ENCODE peak calls at places on chromosome 4, in eight cellular contexts. E is GM04504; S is activated gamma-delta T cell treated with anti-CD3 and anti-CD28 coated beads, Interleukin-2, amount 50 U/mL, for 16 hours; V is stimulated activated CD8-positive, alpha-beta memory T cell treated with anti-CD3 and anti-CD28 coated beads, Interleukin-7, amount 100 ng/mL, for 24 hours; D is NCI-H748 treated with DMSO at 0.1 percent for 48 hours; X is osteocyte; R is occipital lobe; Y is hypothalamus. N is an unnamed sample.

GRCh38 chr4:38870098-38870850 is 2.7 kb downstream of the FAM114A1 start:
- DNase-seq in V (no peak), Y (no peak), R (no peak), E (no peak), S (no peak), D (no peak), X (no peak), N (peak)

GRCh38 chr4:5757954-5758353 is 47.0 kb downstream of the EVC start:
- DNase-seq in D (no peak), E (no peak), V (no peak), S (no peak), X (peak), Y (no peak), R (no peak), N (no peak)

GRCh38 chr4:128657638-128658037 is 151.9 kb upstream of the JADE1 start:
- DNase-seq in V (no peak), E (no peak), Y (no peak), X (no peak), R (no peak), S (no peak), D (no peak), N (no peak)

GRCh38 chr4:187618701-187619278 is 376.8 kb upstream of the ZFP42 start:
- DNase-seq in V (no peak), D (no peak), X (no peak), E (no peak), Y (no peak), R (no peak), S (no peak), N (peak)

GRCh38 chr4:37648084-37648817 is 37.9 kb downstream of the RELL1 start:
- DNase-seq in X (no peak), S (no peak), R (no peak), E (peak), D (no peak), Y (no peak), V (no peak), N (peak)

GRCh38 chr4:173214661-173215060 is 46.0 kb downstream of the GALNT7 start:
- DNase-seq in V (no peak), Y (no peak), E (no peak), R (peak), D (no peak), S (no peak), X (no peak), N (peak)

GRCh38 chr4:23106516-23106915 is 413.8 kb downstream of the GBA3 start:
- DNase-seq in Y (no peak), V (no peak), R (no peak), E (no peak), S (no peak), D (no peak), X (no peak), N (no peak)

GRCh38 chr4:119477412-119478053 is 151.1 kb downstream of the PDE5A start:
- DNase-seq in V (no peak), Y (no peak), E (no peak), X (no peak), D (no peak), S (no peak), R (no peak), N (peak)

GRCh38 chr4:132818091-132818490 is 331.0 kb upstream of the PCDH10 start:
- DNase-seq in D (no peak), V (no peak), S (no peak), X (no peak), R (no peak), Y (no peak), E (no peak), N (no peak)

GRCh38 chr4:138773321-138773720 is 242.3 kb upstream of the NOCT start:
- DNase-seq in X (no peak), R (no peak), V (no peak), E (no peak), Y (no peak), S (no peak), D (no peak), N (no peak)

GRCh38 chr4:54173281-54173912 is 55.7 kb upstream of the PDGFRA start:
- DNase-seq in D (no peak), S (no peak), V (no peak), E (no peak), Y (no peak), R (no peak), X (no peak), N (no peak)

GRCh38 chr4:126018274-126018673 is 703.5 kb downstream of the FAT4 start:
- DNase-seq in S (no peak), D (no peak), E (no peak), V (no peak), X (no peak), Y (no peak), R (no peak), N (no peak)

GRCh38 chr4:23887989-23888388 is 1.9 kb downstream of the PPARGC1A start:
- DNase-seq in X (no peak), V (no peak), R (no peak), D (no peak), Y (no peak), S (no peak), E (no peak), N (no peak)

GRCh38 chr4:176824645-176825366 is 32.1 kb upstream of the VEGFC start:
- DNase-seq in D (no peak), S (no peak), Y (no peak), V (no peak), E (no peak), X (no peak), R (no peak), N (no peak)

GRCh38 chr4:30616943-30617646 is 103.1 kb upstream of the PCDH7 start:
- DNase-seq in E (no peak), S (no peak), R (no peak), Y (no peak), V (no peak), D (no peak), X (no peak), N (peak)

GRCh38 chr4:108834787-108835384 is 72.0 kb upstream of the ETNPPL start:
- DNase-seq in Y (no peak), X (no peak), E (no peak), R (no peak), S (no peak), D (no peak), V (no peak), N (peak)

GRCh38 chr4:142549248-142549647 is 296.9 kb downstream of the INPP4B start:
- DNase-seq in S (no peak), R (no peak), V (no peak), X (no peak), E (no peak), Y (no peak), D (no peak), N (no peak)

GRCh38 chr4:4268753-4269152 is 20.7 kb upstream of the TMEM128 start:
- DNase-seq in X (no peak), V (no peak), Y (no peak), E (no peak), S (no peak), D (no peak), R (no peak), N (no peak)

GRCh38 chr4:2303121-2303685 is 41.3 kb upstream of the MXD4 start:
- DNase-seq in S (no peak), V (no peak), Y (no peak), X (peak), R (no peak), D (no peak), E (no peak), N (no peak)

GRCh38 chr4:20196476-20196875 is 55.2 kb upstream of the SLIT2 start:
- DNase-seq in Y (no peak), E (no peak), X (no peak), V (no peak), R (no peak), S (no peak), D (no peak), N (peak)

GRCh38 chr4:77022581-77023133 is 53.1 kb downstream of the CCNI start:
- DNase-seq in Y (no peak), X (no peak), R (no peak), E (peak), V (no peak), S (no peak), D (no peak), N (peak)

GRCh38 chr4:8699479-8700145 is 107.0 kb downstream of the CPZ start:
- DNase-seq in R (no peak), V (no peak), X (peak), Y (no peak), E (no peak), D (no peak), S (no peak), N (no peak)

GRCh38 chr4:185127021-185127925 is 15.8 kb upstream of the SLC25A4 start:
- DNase-seq in Y (no peak), S (no peak), D (no peak), V (no peak), X (no peak), R (peak), E (no peak), N (no peak)

GRCh38 chr4:109559625-109559982 is 442 bp upstream of the MCUB start:
- DNase-seq in Y (no peak), S (peak), V (peak), D (no peak), R (no peak), E (no peak), X (no peak), N (no peak)

GRCh38 chr4:77699731-77700210 is 94.2 kb downstream of the CXCL13 start:
- DNase-seq in Y (no peak), R (no peak), E (peak), V (no peak), S (no peak), X (no peak), D (no peak), N (peak)

GRCh38 chr4:69731261-69731660 is 29.2 kb downstream of the SULT1B1 start:
- DNase-seq in S (no peak), V (no peak), E (no peak), X (no peak), R (no peak), D (no peak), Y (no peak), N (no peak)

GRCh38 chr4:170270628-170271027 is 180.9 kb upstream of the AADAT start:
- DNase-seq in R (no peak), V (no peak), E (no peak), Y (no peak), X (no peak), S (no peak), D (no peak), N (no peak)

GRCh38 chr4:2578106-2578505 is 41.7 kb downstream of the FAM193A start:
- DNase-seq in R (no peak), D (no peak), Y (no peak), X (no peak), S (no peak), V (no peak), E (no peak), N (no peak)

GRCh38 chr4:179071120-179071519 is 1628.9 kb upstream of the AGA start:
- DNase-seq in Y (no peak), R (no peak), D (no peak), S (no peak), V (no peak), E (no peak), X (no peak), N (no peak)

GRCh38 chr4:10005632-10006031 is 15.7 kb downstream of the SLC2A9 start:
- DNase-seq in X (no peak), E (no peak), S (no peak), Y (no peak), V (no peak), R (no peak), D (no peak), N (no peak)

GRCh38 chr4:56762484-56763250 is 58.8 kb downstream of the SPINK2 start:
- DNase-seq in E (no peak), Y (no peak), V (no peak), D (no peak), S (no peak), R (no peak), X (no peak), N (no peak)

GRCh38 chr4:8528713-8529112 is 51.5 kb upstream of the GPR78 start:
- DNase-seq in R (no peak), E (peak), S (no peak), V (no peak), Y (no peak), D (no peak), X (no peak), N (peak)

GRCh38 chr4:26863512-26863911 is 2.9 kb downstream of the STIM2 start:
- DNase-seq in Y (no peak), D (no peak), V (no peak), S (no peak), R (no peak), E (no peak), X (no peak), N (no peak)

GRCh38 chr4:53376900-53377299 is 541 bp upstream of the FIP1L1 start:
- DNase-seq in R (no peak), V (no peak), Y (no peak), S (no peak), E (no peak), X (no peak), D (no peak), N (no peak)

GRCh38 chr4:169313732-169314131 is 43.0 kb upstream of the SH3RF1 start:
- DNase-seq in X (no peak), D (no peak), E (no peak), R (no peak), S (no peak), V (no peak), Y (no peak), N (no peak)

GRCh38 chr4:131054489-131055019 is 1958.6 kb downstream of the C4orf33 start:
- DNase-seq in Y (no peak), X (no peak), R (no peak), V (no peak), E (no peak), S (no peak), D (no peak), N (no peak)

N was measured in IMR-90.